ENCODE peak calls at places on chromosomes 6 and 20, in nine cellular contexts. E is body of pancreas, A is right atrium auricular region, R is GM10248, Z is upper lobe of right lung, L is GM20000, H is fibroblast of villous mesenchyme, U is spleen, V is endodermal cell. J is an unnamed sample.

GRCh38 chr6:137309078-137309762 is 90.0 kb upstream of the IFNGR1 start:
- DNase-seq in E (peak), A (peak), R (no peak), Z (peak), L (no peak), H (peak), U (peak), V (peak), J (peak)

GRCh38 chr6:163554663-163555062 is 140.1 kb downstream of the QKI start:
- DNase-seq in E (peak), A (peak), R (peak), Z (peak), L (peak), H (peak), U (peak), V (peak), J (peak)

GRCh38 chr6:13924949-13925881 is at the start of gene RNF182:
- DNase-seq in E (peak), A (no peak), R (peak), Z (no peak), L (peak), H (no peak), U (peak), V (peak), J (no peak)

GRCh38 chr20:23106271-23106851 is 20.2 kb upstream of the CD93 start:
- DNase-seq in E (no peak), A (no peak), R (no peak), Z (peak), L (no peak), H (no peak), U (peak), V (no peak), J (no peak)

GRCh38 chr20:51221791-51222408 is 199.0 kb upstream of the KCNG1 start:
- DNase-seq in E (no peak), A (no peak), R (no peak), Z (no peak), L (no peak), H (peak), U (no peak), V (peak), J (no peak)

GRCh38 chr6:148112851-148113319 is 229.8 kb upstream of the SASH1 start:
- DNase-seq in E (no peak), A (no peak), R (no peak), Z (no peak), L (no peak), H (no peak), U (no peak), V (no peak), J (no peak)

GRCh38 chr20:54123587-54124180 is 50.1 kb downstream of the CYP24A1 start:
- DNase-seq in E (peak), A (no peak), R (no peak), Z (peak), L (no peak), H (peak), U (no peak), V (peak), J (peak)

GRCh38 chr6:170186006-170186908 is 104.6 kb downstream of the DLL1 start:
- DNase-seq in E (no peak), A (no peak), R (no peak), Z (peak), L (no peak), H (no peak), U (peak), V (no peak), J (peak)

GRCh38 chr20:50320910-50321796 is 130.5 kb downstream of the CEBPB start:
- DNase-seq in E (peak), A (peak), R (no peak), Z (peak), L (no peak), H (peak), U (peak), V (peak), J (no peak)

GRCh38 chr6:154543638-154544037 is 33.2 kb upstream of the CNKSR3 start:
- DNase-seq in E (no peak), A (no peak), R (no peak), Z (no peak), L (no peak), H (peak), U (no peak), V (no peak), J (no peak)

GRCh38 chr6:137707590-137708360 is 159.3 kb upstream of the TNFAIP3 start:
- DNase-seq in E (peak), A (peak), R (peak), Z (no peak), L (peak), H (peak), U (peak), V (peak), J (peak)

GRCh38 chr20:34708621-34709043 is 4.5 kb downstream of the TP53INP2 start:
- DNase-seq in E (peak), A (peak), R (peak), Z (peak), L (peak), H (peak), U (peak), V (peak), J (peak)

GRCh38 chr6:157215702-157216101 is 107.6 kb downstream of the TMEM242 start:
- DNase-seq in E (no peak), A (no peak), R (no peak), Z (no peak), L (no peak), H (no peak), U (no peak), V (no peak), J (no peak)

GRCh38 chr6:33904050-33904827 is 100.4 kb upstream of the MLN start:
- DNase-seq in E (peak), A (no peak), R (peak), Z (peak), L (peak), H (no peak), U (peak), V (no peak), J (no peak)

GRCh38 chr20:63446174-63447024 is 26.1 kb downstream of the KCNQ2 start:
- DNase-seq in E (no peak), A (no peak), R (no peak), Z (no peak), L (no peak), H (no peak), U (no peak), V (no peak), J (no peak)

GRCh38 chr20:63831696-63832686 is 927 bp upstream of the ZBTB46 start:
- DNase-seq in E (peak), A (no peak), R (no peak), Z (peak), L (no peak), H (peak), U (peak), V (peak), J (peak)

GRCh38 chr20:36201198-36201597 is 35.1 kb upstream of the AAR2 start:
- DNase-seq in E (no peak), A (no peak), R (no peak), Z (no peak), L (no peak), H (no peak), U (peak), V (no peak), J (no peak)

GRCh38 chr6:26537846-26538571 is at the start of gene HMGN4:
- DNase-seq in E (peak), A (peak), R (peak), Z (peak), L (peak), H (peak), U (peak), V (peak), J (peak)

GRCh38 chr20:53032021-53033001 is 60.2 kb downstream of the TSHZ2 start:
- DNase-seq in E (no peak), A (peak), R (no peak), Z (no peak), L (no peak), H (peak), U (no peak), V (no peak), J (no peak)

GRCh38 chr6:68279793-68280557 is 355.1 kb upstream of the ADGRB3 start:
- DNase-seq in E (no peak), A (no peak), R (no peak), Z (no peak), L (no peak), H (no peak), U (no peak), V (peak), J (no peak)

GRCh38 chr6:39980839-39981580 is 46.7 kb upstream of the MOCS1 start:
- DNase-seq in E (peak), A (no peak), R (peak), Z (no peak), L (peak), H (peak), U (no peak), V (peak), J (no peak)

GRCh38 chr20:34710568-34710839 is 6.4 kb downstream of the TP53INP2 start:
- DNase-seq in E (no peak), A (no peak), R (no peak), Z (no peak), L (no peak), H (no peak), U (no peak), V (no peak), J (no peak)

GRCh38 chr6:89976141-89977020 is 82.1 kb downstream of the GJA10 start:
- DNase-seq in E (no peak), A (no peak), R (no peak), Z (no peak), L (no peak), H (no peak), U (no peak), V (no peak), J (no peak)

GRCh38 chr6:89970609-89971337 is 76.5 kb downstream of the GJA10 start:
- DNase-seq in E (peak), A (no peak), R (peak), Z (no peak), L (peak), H (peak), U (no peak), V (peak), J (no peak)

GRCh38 chr6:89970072-89970471 is 75.8 kb downstream of the GJA10 start:
- DNase-seq in E (peak), A (no peak), R (no peak), Z (no peak), L (no peak), H (no peak), U (no peak), V (no peak), J (no peak)

GRCh38 chr6:89974776-89975175 is 80.5 kb downstream of the GJA10 start:
- DNase-seq in E (no peak), A (no peak), R (no peak), Z (no peak), L (no peak), H (no peak), U (no peak), V (no peak), J (no peak)

DNA sequence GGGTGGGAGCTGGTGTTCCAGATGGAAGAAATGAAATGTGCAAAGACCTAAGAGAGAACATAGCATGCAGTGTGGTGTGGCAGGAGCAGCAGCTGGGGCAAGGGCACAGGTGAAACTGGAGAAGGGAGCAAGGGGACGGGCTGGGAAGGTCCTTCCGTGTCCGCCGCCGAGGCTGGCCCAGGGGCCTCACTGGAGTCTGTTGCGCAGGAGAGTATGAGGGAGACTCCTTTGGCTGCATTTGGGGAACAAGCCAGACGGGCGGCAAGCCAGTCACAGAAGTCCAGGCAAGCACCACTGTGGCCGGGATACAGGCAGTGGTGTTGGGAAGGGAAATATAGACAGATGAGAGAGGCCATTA is 77.7 kb downstream of the GJA10 start:
- DNase-seq in E (no peak), A (no peak), R (no peak), Z (no peak), L (no peak), H (no peak), U (no peak), V (no peak), J (no peak)
- TF ChIP-seq CTCF in E (no peak), A (no peak), R (no peak), Z (no peak), L (no peak), H (no peak), U (no peak), V (no peak), J (no peak)

GRCh38 chr6:41798901-41799300 is 11.4 kb downstream of the TOMM6 start:
- DNase-seq in E (no peak), A (no peak), R (no peak), Z (no peak), L (no peak), H (no peak), U (no peak), V (no peak), J (no peak)

GRCh38 chr6:41799517-41799916 is 12.0 kb downstream of the TOMM6 start:
- DNase-seq in E (no peak), A (no peak), R (no peak), Z (no peak), L (no peak), H (no peak), U (no peak), V (peak), J (no peak)

GRCh38 chr6:41796474-41796873 is 9.0 kb downstream of the TOMM6 start:
- DNase-seq in E (no peak), A (no peak), R (no peak), Z (no peak), L (no peak), H (no peak), U (no peak), V (peak), J (no peak)

GRCh38 chr6:41805830-41806774 is 18.6 kb downstream of the TOMM6 start:
- DNase-seq in E (no peak), A (no peak), R (no peak), Z (no peak), L (no peak), H (no peak), U (no peak), V (no peak), J (no peak)

DNA sequence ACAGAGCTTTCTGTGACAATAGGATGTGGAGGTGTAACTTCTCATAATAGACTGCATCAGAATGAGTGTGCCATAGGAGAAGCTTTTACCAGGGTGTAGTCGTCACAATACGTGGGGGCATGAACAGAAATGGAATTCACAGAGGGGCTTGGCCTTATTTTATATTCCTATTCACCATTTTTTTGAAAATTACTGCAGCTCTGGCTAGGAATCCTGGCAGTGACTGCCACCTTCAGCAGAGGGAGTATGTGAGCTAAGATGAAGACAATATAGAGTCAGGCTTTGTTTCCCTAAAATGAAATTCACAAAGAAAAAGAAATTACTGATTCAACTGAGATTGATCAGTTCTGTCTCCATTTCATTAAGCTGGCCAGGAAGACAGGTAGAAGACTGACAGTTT is 13.9 kb downstream of the TOMM6 start:
- DNase-seq in E (no peak), A (no peak), R (no peak), Z (no peak), L (no peak), H (peak), U (no peak), V (peak), J (no peak)
- TF ChIP-seq CTCF in E (no peak), A (no peak), R (peak), Z (no peak), L (no peak), H (peak), U (no peak), V (peak), J (peak)

GRCh38 chr6:35573495-35574110 is 60.9 kb upstream of the TULP1 start:
- DNase-seq in E (no peak), A (no peak), R (no peak), Z (no peak), L (no peak), H (no peak), U (no peak), V (no peak), J (no peak)

GRCh38 chr6:35566794-35567193 is 54.1 kb upstream of the TULP1 start:
- DNase-seq in E (no peak), A (no peak), R (no peak), Z (no peak), L (no peak), H (no peak), U (no peak), V (peak), J (no peak)

GRCh38 chr6:35564733-35565132 is 52.0 kb upstream of the TULP1 start:
- DNase-seq in E (no peak), A (no peak), R (no peak), Z (no peak), L (no peak), H (no peak), U (no peak), V (no peak), J (no peak)

DNA sequence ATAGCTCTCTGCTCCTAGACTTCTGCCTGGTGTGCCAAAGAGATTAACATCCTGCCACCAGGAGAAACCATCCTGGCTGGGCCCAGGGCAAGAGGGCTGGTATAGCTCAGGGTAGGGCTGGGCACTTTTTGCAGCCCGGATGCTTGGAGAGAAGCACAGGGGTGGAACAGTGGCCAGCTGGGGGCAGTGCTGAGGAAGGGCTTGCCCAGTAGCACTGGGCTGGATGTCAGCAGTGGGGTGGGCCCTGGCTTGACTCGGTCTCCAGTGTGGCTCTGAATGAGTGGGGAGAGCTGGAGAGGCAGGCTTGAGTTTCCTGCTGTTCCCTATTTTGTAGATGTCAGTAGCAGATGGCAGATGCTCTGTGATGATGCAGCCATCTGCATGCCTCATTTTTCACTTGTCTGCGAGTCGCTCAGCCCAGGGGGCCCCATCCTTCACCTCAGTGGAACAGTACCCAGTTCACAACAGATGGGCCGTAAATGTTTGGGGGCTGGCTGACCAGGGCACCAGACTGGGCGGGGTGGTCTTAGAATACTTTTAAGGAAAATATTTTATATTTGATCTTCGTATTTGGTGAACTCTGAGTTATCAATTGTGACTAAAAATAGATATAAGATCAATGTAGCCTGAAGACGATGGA is 56.4 kb upstream of the TULP1 start:
- DNase-seq in E (peak), A (no peak), R (peak), Z (peak), L (peak), H (peak), U (peak), V (peak), J (peak)
- TF ChIP-seq CTCF in E (peak), A (no peak), R (peak), Z (peak), L (peak), H (peak), U (peak), V (peak), J (peak)

GRCh38 chr20:21640556-21640955 is 64.9 kb upstream of the PAX1 start:
- DNase-seq in E (peak), A (no peak), R (no peak), Z (no peak), L (no peak), H (no peak), U (no peak), V (peak), J (no peak)
- TF ChIP-seq CTCF in E (peak), A (no peak), R (no peak), Z (no peak), L (no peak), H (no peak), U (no peak), V (peak), J (no peak)